ENCODE peak calls at places on chromosomes 6 and 20, in eight cellular contexts. Q is PC-3, Y is cardiac muscle cell, E is mammary epithelial cell, J is pancreas, G is mucosa of descending colon, O is prostate gland, B is colonic mucosa. S is an unnamed sample.

GRCh38 chr20:35285806-35286076 is 1.2 kb upstream of the EIF6 start:
- DNase-seq in E (no peak), O (no peak), J (no peak), B (no peak), Y (no peak), G (no peak), Q (no peak), S (no peak)

GRCh38 chr6:1109134-1109533 is 202.8 kb upstream of the FOXQ1 start:
- DNase-seq in E (no peak), B (no peak), J (no peak), G (no peak), Y (no peak), Q (no peak), O (no peak), S (no peak)

GRCh38 chr20:1266167-1266973 is at the start of gene SNPH:
- DNase-seq in E (peak; percentile 73), Q (peak; percentile 84), J (peak; percentile 58), Y (peak; percentile 83), G (peak; percentile 79), B (peak; percentile 75), O (peak; percentile 58), S (no peak)

GRCh38 chr6:12538881-12539357 is 177.6 kb upstream of the PHACTR1 start:
- DNase-seq in J (peak; percentile 68), O (no peak), B (no peak), E (no peak), Q (no peak), G (no peak), Y (peak; percentile 94), S (no peak)

GRCh38 chr20:33348136-33348937 is 53.0 kb downstream of the CDK5RAP1 start:
- DNase-seq in Y (no peak), J (no peak), G (no peak), B (no peak), O (no peak), Q (no peak), E (no peak), S (no peak)

GRCh38 chr6:89242574-89243330 is 25.6 kb upstream of the GABRR1 start:
- DNase-seq in Q (peak; percentile 58), Y (peak; percentile 77), G (no peak), O (peak; percentile 27), J (no peak), E (peak; percentile 27), B (no peak), S (no peak)

GRCh38 chr6:133621751-133622150 is 267.2 kb upstream of the TCF21 start:
- DNase-seq in O (no peak), Y (peak; percentile 35), E (no peak), Q (peak; percentile 20), G (no peak), B (no peak), J (no peak), S (no peak)

GRCh38 chr6:134903448-134903847 is 46.5 kb downstream of the ALDH8A1 start:
- DNase-seq in O (no peak), B (no peak), Q (no peak), Y (no peak), G (no peak), E (no peak), J (no peak), S (no peak)

GRCh38 chr6:57198926-57199636 is 23.0 kb downstream of the RAB23 start:
- DNase-seq in Q (no peak), J (no peak), B (peak; percentile 65), E (no peak), O (peak; percentile 56), Y (no peak), G (peak; percentile 53), S (no peak)

GRCh38 chr20:23161244-23161875 is 75.2 kb upstream of the CD93 start:
- DNase-seq in O (no peak), Q (no peak), E (peak; percentile 65), J (no peak), B (peak; percentile 17), G (no peak), Y (peak; percentile 40), S (no peak)

GRCh38 chr20:31573555-31574295 is 31.4 kb upstream of the ID1 start:
- DNase-seq in Y (no peak), B (no peak), E (no peak), O (peak; percentile 51), G (no peak), J (no peak), Q (peak; percentile 75), S (no peak)

GRCh38 chr6:155530219-155530834 is 74.7 kb upstream of the NOX3 start:
- DNase-seq in O (no peak), Q (peak; percentile 60), Y (peak; percentile 68), G (no peak), E (peak; percentile 31), B (no peak), J (no peak), S (no peak)

GRCh38 chr20:4187147-4187546 is 171.8 kb upstream of the RNF24 start:
- DNase-seq in B (no peak), G (no peak), Y (no peak), J (no peak), O (no peak), Q (no peak), E (no peak), S (no peak)
- H3K36me3 ChIP-seq in B (no peaks in the 10 kb centered on the region), G (no peaks in the 10 kb centered on the region), Y (no peaks in the 10 kb centered on the region), J (no peaks in the 10 kb centered on the region), O (no peaks in the 10 kb centered on the region), Q (peaks cover 17% of the 10 kb centered on the region), E (no peaks in the 10 kb centered on the region), S (no peaks in the 10 kb centered on the region)

DNA sequence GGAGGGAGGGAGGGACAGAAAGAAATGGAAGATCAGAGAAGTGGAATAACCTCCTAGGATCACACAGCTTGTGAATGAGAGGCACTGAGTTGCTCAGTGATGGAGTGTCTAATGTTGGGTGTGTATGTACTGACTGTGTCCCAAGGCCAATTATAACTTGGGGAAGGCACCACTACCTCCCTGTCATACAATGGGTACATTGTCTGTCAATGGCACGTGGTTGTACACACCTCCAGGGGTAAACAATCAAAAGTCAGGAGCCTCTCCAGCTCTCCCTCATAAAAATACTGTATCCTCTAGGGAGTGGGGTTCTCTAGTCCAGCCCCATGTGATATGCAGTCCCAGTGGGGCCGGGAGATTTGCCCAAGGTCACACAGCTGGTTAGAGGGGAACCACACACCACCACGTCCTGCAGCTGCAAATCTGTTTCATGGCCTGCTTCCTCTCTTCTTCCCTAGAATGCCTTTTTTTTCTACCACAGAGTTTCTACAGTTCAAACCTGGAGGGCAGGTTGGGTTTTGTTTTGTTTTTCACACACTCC is 112.5 kb downstream of the SNX5 start:
- DNase-seq in J (peak; percentile 57), Y (no peak), O (peak; percentile 86), B (peak; percentile 91), E (peak; percentile 75), G (peak; percentile 83), Q (peak; percentile 57), S (no peak)
- H3K4me1 ChIP-seq in J (peaks cover 15% of the 10 kb centered on the region), Y (peaks cover 21% of the 10 kb centered on the region), O (peaks cover 4% of the 10 kb centered on the region), B (peaks cover 4% of the 10 kb centered on the region), E (peaks cover 31% of the 10 kb centered on the region), G (peaks cover 28% of the 10 kb centered on the region), Q (peaks cover 4% of the 10 kb centered on the region), S (no peaks in the 10 kb centered on the region)

DNA sequence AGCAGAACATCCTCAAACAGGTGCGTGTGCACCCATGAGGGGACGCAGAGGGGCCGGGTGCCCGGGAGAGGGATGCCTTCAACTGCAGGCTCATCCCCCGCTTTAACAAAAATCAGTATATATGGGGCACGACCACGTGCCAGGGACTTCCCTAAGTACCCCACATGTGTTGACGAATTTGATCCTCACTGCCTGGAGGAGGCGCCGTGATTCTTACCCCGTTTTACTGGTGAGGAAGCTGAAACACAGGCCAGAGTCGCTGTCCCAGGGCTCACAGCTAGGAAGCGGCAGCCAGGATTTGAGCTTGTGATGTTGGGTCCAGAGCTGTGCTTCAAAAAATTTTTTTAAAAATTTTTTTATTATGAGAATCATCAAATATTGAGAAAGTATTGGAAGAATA is 44.8 kb downstream of the ITPR3 start:
- DNase-seq in G (no peak), O (no peak), Q (no peak), J (no peak), E (no peak), B (no peak), Y (no peak), S (no peak)
- TF ChIP-seq CTCF in G (no peak), O (no peak), Q (peak; percentile 15), J (no peak), E (no peak), B (no peak), Y (no peak), S (no peak)

DNA sequence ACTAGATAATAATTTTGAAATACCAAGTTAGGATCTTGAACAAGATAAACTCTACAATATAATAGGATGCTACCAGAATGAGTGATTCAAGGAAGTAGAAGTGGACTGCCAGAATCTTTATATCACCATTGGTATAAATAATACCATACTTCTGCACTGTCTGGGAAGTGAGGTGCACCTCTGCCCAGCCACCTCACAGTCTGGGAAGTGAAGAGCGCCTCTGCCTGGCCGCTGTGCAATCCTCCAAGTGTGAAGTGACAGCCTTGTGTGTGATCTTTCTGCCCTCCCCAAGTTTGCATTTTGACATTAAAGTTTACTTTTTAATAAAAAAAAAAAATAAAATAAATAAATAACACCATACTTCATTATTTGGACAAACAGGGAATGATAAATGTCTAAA is 18.8 kb downstream of the LATS1 start:
- DNase-seq in O (no peak), E (no peak), Y (no peak), Q (no peak), B (no peak), G (no peak), J (no peak), S (no peak)
- H3K36me3 ChIP-seq in O (no peaks in the 10 kb centered on the region), E (peaks cover 13% of the 10 kb centered on the region), Y (peaks cover 3% of the 10 kb centered on the region), Q (peaks cover 5% of the 10 kb centered on the region), B (no peaks in the 10 kb centered on the region), G (no peaks in the 10 kb centered on the region), J (no peaks in the 10 kb centered on the region), S (peaks cover 56% of the 10 kb centered on the region)

DNA sequence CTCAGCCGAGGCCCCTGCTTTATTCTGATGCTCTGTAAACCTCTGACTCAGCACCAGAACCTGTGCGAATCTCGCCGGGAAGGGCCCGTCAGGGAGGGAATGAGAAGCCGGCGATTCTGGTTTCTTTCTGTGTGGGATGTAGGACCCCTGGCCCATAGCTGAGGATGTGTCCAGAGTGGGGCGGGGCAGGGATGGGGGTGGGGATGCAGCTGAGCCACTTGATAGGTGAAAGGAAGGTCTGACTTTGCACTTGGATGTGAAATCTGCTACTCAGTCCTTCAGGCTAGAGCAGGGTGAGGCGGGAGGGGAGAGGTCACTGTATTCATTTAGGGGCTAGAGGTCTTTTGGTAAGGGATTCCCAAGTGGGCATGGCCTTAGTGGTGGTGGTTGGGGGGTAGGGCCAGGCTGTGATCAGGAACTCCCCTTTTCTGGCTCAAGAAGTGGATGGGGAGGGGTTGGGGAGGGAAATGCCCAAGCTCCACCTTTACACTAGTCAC is 2.3 kb downstream of the TOX2 start:
- DNase-seq in Q (no peak), B (no peak), G (no peak), O (no peak), J (no peak), Y (no peak), E (no peak), S (no peak)
- H3K4me1 ChIP-seq in Q (peaks cover 28% of the 10 kb centered on the region), B (no peaks in the 10 kb centered on the region), G (peaks cover 9% of the 10 kb centered on the region), O (no peaks in the 10 kb centered on the region), J (no peaks in the 10 kb centered on the region), Y (no peaks in the 10 kb centered on the region), E (peaks cover 16% of the 10 kb centered on the region), S (peaks cover 8% of the 10 kb centered on the region)

S was measured in esophagus squamous epithelium.